ENCODE peak calls at places on chromosomes 13 and 19, in nine cellular contexts. One of them, this sample, is unnamed.

GRCh38 chr19:45499196-45500180 is 1.2 kb downstream of the PPM1N start:
- DNase-seq in stimulated activated CD8-positive, alpha-beta memory T cell treated with anti-CD3 and anti-CD28 coated beads, Interleukin-2, amount 100 ng/mL, for 48 hours: no peak
- DNase-seq in mucosa of descending colon: peak; percentile 85
- DNase-seq in Calu3: peak; percentile 62
- DNase-seq in pancreas: peak; percentile 56
- DNase-seq in glutamatergic neuron: peak; percentile 80
- DNase-seq in C1 segment of cervical spinal cord: no peak
- DNase-seq in GM18507: no peak
- DNase-seq in choroid plexus epithelial cell: peak; percentile 54
- DNase-seq in this sample: no peak

GRCh38 chr13:30647420-30647819 is 29.7 kb downstream of the USPL1 start:
- DNase-seq in stimulated activated CD8-positive, alpha-beta memory T cell treated with anti-CD3 and anti-CD28 coated beads, Interleukin-2, amount 100 ng/mL, for 48 hours: no peak
- DNase-seq in mucosa of descending colon: no peak
- DNase-seq in Calu3: no peak
- DNase-seq in pancreas: no peak
- DNase-seq in glutamatergic neuron: no peak
- DNase-seq in C1 segment of cervical spinal cord: no peak
- DNase-seq in GM18507: no peak
- DNase-seq in choroid plexus epithelial cell: no peak
- DNase-seq in this sample: no peak

GRCh38 chr13:52085416-52085815 is 43.5 kb downstream of the NEK5 start:
- DNase-seq in stimulated activated CD8-positive, alpha-beta memory T cell treated with anti-CD3 and anti-CD28 coated beads, Interleukin-2, amount 100 ng/mL, for 48 hours: no peak
- DNase-seq in mucosa of descending colon: no peak
- DNase-seq in Calu3: no peak
- DNase-seq in pancreas: no peak
- DNase-seq in glutamatergic neuron: no peak
- DNase-seq in C1 segment of cervical spinal cord: no peak
- DNase-seq in GM18507: no peak
- DNase-seq in choroid plexus epithelial cell: peak; percentile 71
- DNase-seq in this sample: peak; percentile 57

GRCh38 chr19:15841875-15842569 is 26.6 kb upstream of the OR10H1 start:
- DNase-seq in stimulated activated CD8-positive, alpha-beta memory T cell treated with anti-CD3 and anti-CD28 coated beads, Interleukin-2, amount 100 ng/mL, for 48 hours: no peak
- DNase-seq in mucosa of descending colon: no peak
- DNase-seq in Calu3: no peak
- DNase-seq in pancreas: no peak
- DNase-seq in glutamatergic neuron: no peak
- DNase-seq in C1 segment of cervical spinal cord: no peak
- DNase-seq in GM18507: no peak
- DNase-seq in choroid plexus epithelial cell: no peak
- DNase-seq in this sample: no peak

GRCh38 chr19:38513762-38514167 is 80.3 kb downstream of the RYR1 start:
- DNase-seq in stimulated activated CD8-positive, alpha-beta memory T cell treated with anti-CD3 and anti-CD28 coated beads, Interleukin-2, amount 100 ng/mL, for 48 hours: no peak
- DNase-seq in mucosa of descending colon: no peak
- DNase-seq in Calu3: no peak
- DNase-seq in pancreas: no peak
- DNase-seq in glutamatergic neuron: no peak
- DNase-seq in C1 segment of cervical spinal cord: no peak
- DNase-seq in GM18507: no peak
- DNase-seq in choroid plexus epithelial cell: no peak
- DNase-seq in this sample: no peak

GRCh38 chr13:113814435-113814821 is 49.4 kb downstream of the GAS6 start:
- DNase-seq in stimulated activated CD8-positive, alpha-beta memory T cell treated with anti-CD3 and anti-CD28 coated beads, Interleukin-2, amount 100 ng/mL, for 48 hours: no peak
- DNase-seq in mucosa of descending colon: no peak
- DNase-seq in Calu3: no peak
- DNase-seq in pancreas: no peak
- DNase-seq in glutamatergic neuron: no peak
- DNase-seq in C1 segment of cervical spinal cord: no peak
- DNase-seq in GM18507: no peak
- DNase-seq in choroid plexus epithelial cell: peak; percentile 70
- DNase-seq in this sample: peak; percentile 61

GRCh38 chr13:53104120-53104519 is 75.5 kb downstream of the OLFM4 start:
- DNase-seq in stimulated activated CD8-positive, alpha-beta memory T cell treated with anti-CD3 and anti-CD28 coated beads, Interleukin-2, amount 100 ng/mL, for 48 hours: no peak
- DNase-seq in mucosa of descending colon: no peak
- DNase-seq in Calu3: no peak
- DNase-seq in pancreas: no peak
- DNase-seq in glutamatergic neuron: no peak
- DNase-seq in C1 segment of cervical spinal cord: no peak
- DNase-seq in GM18507: no peak
- DNase-seq in choroid plexus epithelial cell: no peak
- DNase-seq in this sample: no peak

GRCh38 chr13:39536906-39537305 is 66.1 kb downstream of the LHFPL6 start:
- DNase-seq in stimulated activated CD8-positive, alpha-beta memory T cell treated with anti-CD3 and anti-CD28 coated beads, Interleukin-2, amount 100 ng/mL, for 48 hours: no peak
- DNase-seq in mucosa of descending colon: no peak
- DNase-seq in Calu3: no peak
- DNase-seq in pancreas: no peak
- DNase-seq in glutamatergic neuron: no peak
- DNase-seq in C1 segment of cervical spinal cord: no peak
- DNase-seq in GM18507: no peak
- DNase-seq in choroid plexus epithelial cell: no peak
- DNase-seq in this sample: no peak

GRCh38 chr13:46668302-46668720 is 115.3 kb downstream of the LRCH1 start:
- DNase-seq in stimulated activated CD8-positive, alpha-beta memory T cell treated with anti-CD3 and anti-CD28 coated beads, Interleukin-2, amount 100 ng/mL, for 48 hours: no peak
- DNase-seq in mucosa of descending colon: peak; percentile 58
- DNase-seq in Calu3: no peak
- DNase-seq in pancreas: no peak
- DNase-seq in glutamatergic neuron: no peak
- DNase-seq in C1 segment of cervical spinal cord: peak; percentile 24
- DNase-seq in GM18507: no peak
- DNase-seq in choroid plexus epithelial cell: peak; percentile 91
- DNase-seq in this sample: peak; percentile 60

GRCh38 chr19:39190768-39191167 is 6.0 kb upstream of the NCCRP1 start:
- DNase-seq in stimulated activated CD8-positive, alpha-beta memory T cell treated with anti-CD3 and anti-CD28 coated beads, Interleukin-2, amount 100 ng/mL, for 48 hours: no peak
- DNase-seq in mucosa of descending colon: no peak
- DNase-seq in Calu3: no peak
- DNase-seq in pancreas: no peak
- DNase-seq in glutamatergic neuron: no peak
- DNase-seq in C1 segment of cervical spinal cord: no peak
- DNase-seq in GM18507: no peak
- DNase-seq in choroid plexus epithelial cell: no peak
- DNase-seq in this sample: no peak

This sample was measured in kidney tubule cell.